ENCODE peak calls at places on chromosome 17, in four cellular contexts. One of them, this sample, is unnamed.

GRCh38 chr17:76240461-76241204 is at the start of gene RNF157:
- DNase-seq in HCT116: no peak
- DNase-seq in SK-N-SH: peak
- DNase-seq in K562: peak
- DNase-seq in this sample: peak

GRCh38 chr17:36133629-36134259 is 30.1 kb downstream of the CCL4 start:
- DNase-seq in HCT116: no peak
- DNase-seq in SK-N-SH: no peak
- DNase-seq in K562: no peak
- DNase-seq in this sample: peak

GRCh38 chr17:47212458-47212857 is 3.3 kb downstream of the MYL4 start:
- DNase-seq in HCT116: no peak
- DNase-seq in SK-N-SH: no peak
- DNase-seq in K562: no peak
- DNase-seq in this sample: no peak

GRCh38 chr17:12365805-12366204 is 299.9 kb upstream of the MYOCD start:
- DNase-seq in HCT116: no peak
- DNase-seq in SK-N-SH: no peak
- DNase-seq in K562: no peak
- DNase-seq in this sample: no peak

GRCh38 chr17:66422181-66422580 is 119.8 kb downstream of the PRKCA start:
- DNase-seq in HCT116: no peak
- DNase-seq in SK-N-SH: no peak
- DNase-seq in K562: no peak
- DNase-seq in this sample: no peak

GRCh38 chr17:82443465-82444283 is 6.9 kb downstream of the CYBC1 start:
- DNase-seq in HCT116: no peak
- DNase-seq in SK-N-SH: no peak
- DNase-seq in K562: no peak
- DNase-seq in this sample: no peak

GRCh38 chr17:28282596-28282995 is 36.4 kb upstream of the TMEM97 start:
- DNase-seq in HCT116: peak
- DNase-seq in SK-N-SH: no peak
- DNase-seq in K562: no peak
- DNase-seq in this sample: no peak

GRCh38 chr17:54749157-54749556 is 151.5 kb upstream of the TOM1L1 start:
- DNase-seq in HCT116: no peak
- DNase-seq in SK-N-SH: no peak
- DNase-seq in K562: no peak
- DNase-seq in this sample: peak

GRCh38 chr17:48625502-48626201 is 506 bp downstream of the HOXB9 start:
- DNase-seq in HCT116: no peak
- DNase-seq in SK-N-SH: no peak
- DNase-seq in K562: peak
- DNase-seq in this sample: no peak

GRCh38 chr17:80260791-80261158 is at the start of gene RNF213:
- DNase-seq in HCT116: no peak
- DNase-seq in SK-N-SH: peak
- DNase-seq in K562: peak
- DNase-seq in this sample: no peak

GRCh38 chr17:4028436-4028835 is 64.2 kb upstream of the ATP2A3 start:
- DNase-seq in HCT116: no peak
- DNase-seq in SK-N-SH: no peak
- DNase-seq in K562: no peak
- DNase-seq in this sample: no peak

GRCh38 chr17:35322749-35323148 is 50.7 kb downstream of the SLFN11 start:
- DNase-seq in HCT116: no peak
- DNase-seq in SK-N-SH: no peak
- DNase-seq in K562: no peak
- DNase-seq in this sample: no peak

GRCh38 chr17:4497101-4497824 is 1.4 kb upstream of the SPNS2 start:
- DNase-seq in HCT116: no peak
- DNase-seq in SK-N-SH: no peak
- DNase-seq in K562: no peak
- DNase-seq in this sample: no peak

GRCh38 chr17:29162082-29162908 is 17.9 kb downstream of the MYO18A start:
- DNase-seq in HCT116: no peak
- DNase-seq in SK-N-SH: no peak
- DNase-seq in K562: no peak
- DNase-seq in this sample: no peak

GRCh38 chr17:63039899-63040602 is 74.0 kb downstream of the TANC2 start:
- DNase-seq in HCT116: peak
- DNase-seq in SK-N-SH: no peak
- DNase-seq in K562: no peak
- DNase-seq in this sample: no peak

GRCh38 chr17:80219013-80219776 is 938 bp downstream of the SGSH start:
- DNase-seq in HCT116: peak
- DNase-seq in SK-N-SH: peak
- DNase-seq in K562: peak
- DNase-seq in this sample: peak

GRCh38 chr17:73118876-73119485 is 26.5 kb upstream of the SLC39A11 start:
- DNase-seq in HCT116: no peak
- DNase-seq in SK-N-SH: peak
- DNase-seq in K562: no peak
- DNase-seq in this sample: no peak

GRCh38 chr17:52653014-52653413 is 494.5 kb upstream of the CA10 start:
- DNase-seq in HCT116: no peak
- DNase-seq in SK-N-SH: no peak
- DNase-seq in K562: no peak
- DNase-seq in this sample: no peak

GRCh38 chr17:46819906-46820351 is 1.4 kb upstream of the WNT3 start:
- DNase-seq in HCT116: no peak
- DNase-seq in SK-N-SH: no peak
- DNase-seq in K562: no peak
- DNase-seq in this sample: no peak

GRCh38 chr17:39553326-39553945 is 54.3 kb downstream of the NEUROD2 start:
- DNase-seq in HCT116: no peak
- DNase-seq in SK-N-SH: no peak
- DNase-seq in K562: no peak
- DNase-seq in this sample: no peak

GRCh38 chr17:63151981-63152523 is 186.0 kb downstream of the TANC2 start:
- DNase-seq in HCT116: no peak
- DNase-seq in SK-N-SH: no peak
- DNase-seq in K562: no peak
- DNase-seq in this sample: no peak

GRCh38 chr17:2695243-2695960 is 16.2 kb downstream of the CLUH start:
- DNase-seq in HCT116: no peak
- DNase-seq in SK-N-SH: peak
- DNase-seq in K562: no peak
- DNase-seq in this sample: no peak

GRCh38 chr17:41785876-41786226 is 660 bp downstream of the JUP start:
- DNase-seq in HCT116: no peak
- DNase-seq in SK-N-SH: no peak
- DNase-seq in K562: peak
- DNase-seq in this sample: no peak

GRCh38 chr17:65914784-65915342 is 277.1 kb downstream of the CEP112 start:
- DNase-seq in HCT116: no peak
- DNase-seq in SK-N-SH: no peak
- DNase-seq in K562: no peak
- DNase-seq in this sample: no peak

GRCh38 chr17:21524211-21524591 is 148.0 kb downstream of the KCNJ12 start:
- DNase-seq in HCT116: no peak
- DNase-seq in SK-N-SH: no peak
- DNase-seq in K562: no peak
- DNase-seq in this sample: no peak

DNA sequence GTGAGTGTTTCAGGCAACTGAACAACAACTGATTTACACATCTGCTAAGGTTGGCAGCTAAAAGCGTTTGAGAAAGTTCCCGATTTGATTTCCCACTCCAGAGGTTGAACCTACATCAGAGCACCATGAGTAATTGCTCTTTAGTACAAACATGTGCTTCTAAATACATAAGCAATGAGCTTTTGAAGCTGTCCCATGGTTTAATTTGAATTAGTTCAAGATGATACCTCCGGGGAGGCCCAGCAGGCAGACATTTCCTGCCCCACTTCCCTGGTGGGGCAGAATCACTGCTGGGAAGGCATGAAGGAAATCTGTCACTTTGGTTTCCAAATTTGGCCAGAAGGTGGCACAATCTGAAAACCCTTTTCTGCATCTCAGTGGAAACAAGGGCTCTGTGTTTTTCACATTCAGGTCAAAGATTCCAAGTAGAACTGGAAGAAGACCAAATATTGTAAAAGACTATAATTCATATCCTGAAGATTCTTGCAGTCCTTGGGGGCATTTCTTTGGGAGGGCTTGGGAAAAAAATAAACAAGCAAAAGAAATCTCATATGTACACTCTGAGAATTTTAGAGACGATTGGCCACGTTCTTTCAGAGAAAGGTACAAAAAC is 176.2 kb upstream of the FAM20A start:
- DNase-seq in HCT116: peak
- DNase-seq in SK-N-SH: peak
- DNase-seq in K562: peak
- DNase-seq in this sample: peak
- TF ChIP-seq YY1 in HCT116: no peak
- TF ChIP-seq YY1 in SK-N-SH: no peak
- TF ChIP-seq YY1 in K562: no peak
- TF ChIP-seq YY1 in this sample: no peak

DNA sequence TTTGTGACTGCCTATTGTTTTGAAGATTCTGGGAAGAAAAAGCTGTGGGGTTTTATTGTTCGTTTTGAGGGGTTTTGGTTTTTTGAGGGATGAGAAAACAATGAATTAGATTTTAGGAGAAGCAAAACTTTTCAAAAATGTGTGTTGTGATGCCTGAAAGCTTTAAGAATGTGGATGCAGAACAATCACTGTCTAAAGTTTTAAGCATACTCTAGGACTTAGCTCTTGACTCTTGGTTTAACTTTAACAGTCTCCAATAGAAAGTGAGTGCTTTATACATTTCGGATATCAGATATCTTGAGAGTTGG is 914 bp downstream of the CFAP52 start:
- DNase-seq in HCT116: no peak
- DNase-seq in SK-N-SH: no peak
- DNase-seq in K562: no peak
- DNase-seq in this sample: no peak
- TF ChIP-seq ELF1 in HCT116: no peak
- TF ChIP-seq ELF1 in SK-N-SH: no peak
- TF ChIP-seq ELF1 in K562: no peak
- TF ChIP-seq ELF1 in this sample: no peak

GRCh38 chr17:142876-143784 is 5.8 kb downstream of the SCGB1C2 start:
- DNase-seq in HCT116: no peak
- DNase-seq in SK-N-SH: no peak
- DNase-seq in K562: no peak
- DNase-seq in this sample: no peak
- TF ChIP-seq YY1 in HCT116: no peak
- TF ChIP-seq YY1 in SK-N-SH: no peak
- TF ChIP-seq YY1 in K562: no peak
- TF ChIP-seq YY1 in this sample: no peak

GRCh38 chr17:59521465-59522126 is 43.8 kb upstream of the DHX40 start:
- DNase-seq in HCT116: peak
- DNase-seq in SK-N-SH: peak
- DNase-seq in K562: peak
- DNase-seq in this sample: peak
- TF ChIP-seq ELF1 in HCT116: no peak
- TF ChIP-seq ELF1 in SK-N-SH: no peak
- TF ChIP-seq ELF1 in K562: no peak
- TF ChIP-seq ELF1 in this sample: peak

GRCh38 chr17:17533901-17534441 is 37.8 kb upstream of the RASD1 start:
- DNase-seq in HCT116: no peak
- DNase-seq in SK-N-SH: no peak
- DNase-seq in K562: no peak
- DNase-seq in this sample: peak

GRCh38 chr17:17536702-17537101 is 40.5 kb upstream of the RASD1 start:
- DNase-seq in HCT116: no peak
- DNase-seq in SK-N-SH: no peak
- DNase-seq in K562: no peak
- DNase-seq in this sample: no peak

GRCh38 chr17:17537311-17538099 is 41.3 kb upstream of the RASD1 start:
- DNase-seq in HCT116: no peak
- DNase-seq in SK-N-SH: no peak
- DNase-seq in K562: peak
- DNase-seq in this sample: no peak

GRCh38 chr17:17538417-17539391 is 42.5 kb upstream of the RASD1 start:
- DNase-seq in HCT116: no peak
- DNase-seq in SK-N-SH: no peak
- DNase-seq in K562: peak
- DNase-seq in this sample: peak

DNA sequence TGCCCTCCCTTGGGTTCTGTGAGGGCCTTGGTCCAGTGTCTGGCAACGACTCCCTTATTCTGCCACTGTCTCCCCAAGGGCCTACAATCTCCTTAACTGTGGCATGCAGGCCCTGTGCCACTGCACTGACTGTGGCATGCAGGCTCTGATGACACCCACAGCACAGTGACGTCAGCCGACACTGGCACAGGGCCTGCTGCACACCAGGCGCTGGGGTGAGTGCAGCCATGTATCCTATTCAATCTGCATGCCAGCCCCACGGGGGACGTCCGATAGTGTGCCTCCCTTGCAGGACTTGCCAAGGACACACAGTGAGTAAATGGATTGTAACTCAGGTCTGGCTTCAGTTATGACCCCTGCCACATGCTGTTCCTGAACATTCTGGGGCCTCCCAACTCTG is 39.8 kb upstream of the RASD1 start:
- DNase-seq in HCT116: no peak
- DNase-seq in SK-N-SH: peak
- DNase-seq in K562: no peak
- DNase-seq in this sample: no peak
- TF ChIP-seq YY1 in HCT116: no peak
- TF ChIP-seq YY1 in SK-N-SH: no peak
- TF ChIP-seq YY1 in K562: no peak
- TF ChIP-seq YY1 in this sample: no peak

GRCh38 chr17:50346313-50347086 is 574 bp downstream of the XYLT2 start:
- DNase-seq in HCT116: no peak
- DNase-seq in SK-N-SH: peak
- DNase-seq in K562: peak
- DNase-seq in this sample: no peak

GRCh38 chr17:50347087-50347893 is 1.4 kb downstream of the XYLT2 start:
- DNase-seq in HCT116: no peak
- DNase-seq in SK-N-SH: no peak
- DNase-seq in K562: no peak
- DNase-seq in this sample: no peak

GRCh38 chr17:50347894-50348291 is 2.0 kb downstream of the XYLT2 start:
- DNase-seq in HCT116: no peak
- DNase-seq in SK-N-SH: no peak
- DNase-seq in K562: no peak
- DNase-seq in this sample: no peak

GRCh38 chr17:50345443-50346312 is at the start of gene XYLT2:
- DNase-seq in HCT116: peak
- DNase-seq in SK-N-SH: peak
- DNase-seq in K562: peak
- DNase-seq in this sample: peak

DNA sequence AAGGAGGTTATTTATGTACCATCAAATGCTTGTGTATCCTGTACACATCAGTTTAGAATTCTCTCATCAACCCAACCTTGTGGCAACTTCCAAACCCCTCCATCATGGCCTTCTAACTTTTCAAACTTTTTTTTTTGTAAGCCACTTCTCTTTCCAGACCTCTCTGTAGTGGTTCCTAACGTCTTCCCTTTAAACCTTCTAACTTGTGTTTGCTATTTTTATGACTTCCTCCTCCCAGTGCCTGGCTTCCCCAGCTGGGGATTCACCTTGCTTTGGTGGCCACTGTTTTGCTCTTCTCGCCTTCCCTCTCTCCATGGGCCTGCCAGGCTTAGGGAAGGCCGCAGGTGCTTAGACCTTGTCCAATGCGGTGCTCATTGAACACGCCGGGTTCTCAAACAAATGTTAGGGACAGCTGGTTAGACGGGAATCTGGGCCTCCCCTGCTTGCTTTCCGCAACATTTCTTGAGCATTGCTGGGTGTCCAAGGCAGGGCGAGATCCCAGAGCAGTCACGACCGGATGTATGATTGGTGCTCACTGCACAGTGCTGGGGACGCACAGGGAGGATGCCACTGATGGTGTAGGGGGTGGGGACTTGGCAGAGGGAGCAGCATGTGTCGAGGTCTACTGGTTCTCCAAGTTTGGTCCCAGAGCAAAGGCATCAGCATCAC is 1.1 kb upstream of the XYLT2 start:
- DNase-seq in HCT116: no peak
- DNase-seq in SK-N-SH: peak
- DNase-seq in K562: no peak
- DNase-seq in this sample: no peak
- TF ChIP-seq ELF1 in HCT116: no peak
- TF ChIP-seq ELF1 in SK-N-SH: no peak
- TF ChIP-seq ELF1 in K562: no peak
- TF ChIP-seq ELF1 in this sample: no peak

This sample was measured in HepG2.